ENCODE peak calls at places on chromosomes 3 and 15, in eight cellular contexts. A, N, D, E, B, K, O and T are unnamed samples.

GRCh38 chr15:69665641-69666091 is 213.0 kb downstream of the RPLP1 start:
- DNase-seq in O (no peak), N (peak), D (no peak), B (no peak), K (no peak), A (no peak), E (no peak), T (no peak)

GRCh38 chr15:99480223-99480810 is 85.5 kb upstream of the MEF2A start:
- DNase-seq in D (no peak), O (no peak), B (no peak), N (no peak), K (no peak), A (no peak), E (no peak), T (no peak)

GRCh38 chr3:67723863-67724262 is 69.5 kb upstream of the SUCLG2 start:
- DNase-seq in N (no peak), D (no peak), K (no peak), O (no peak), B (no peak), A (no peak), E (no peak), T (no peak)

GRCh38 chr3:21734746-21735145 is 16.3 kb downstream of the ZNF385D start:
- DNase-seq in N (no peak), A (no peak), K (no peak), B (no peak), O (no peak), E (no peak), D (no peak), T (no peak)

GRCh38 chr15:61228025-61228901 is 839 bp downstream of the RORA start:
- DNase-seq in O (peak), B (no peak), K (peak), E (no peak), D (no peak), N (peak), A (no peak), T (no peak)

GRCh38 chr3:180420016-180420415 is 181.9 kb upstream of the TTC14 start:
- DNase-seq in O (peak), A (no peak), D (no peak), K (peak), B (no peak), E (no peak), N (no peak), T (no peak)

GRCh38 chr3:185677146-185677829 is 91.2 kb downstream of the SENP2 start:
- DNase-seq in B (peak), E (peak), K (peak), N (peak), A (peak), O (peak), D (no peak), T (peak)

GRCh38 chr3:194884649-194885315 is 199.1 kb downstream of the FAM43A start:
- DNase-seq in N (peak), O (peak), E (no peak), B (no peak), A (no peak), K (no peak), D (no peak), T (no peak)

GRCh38 chr3:139772539-139773500 is 95.0 kb upstream of the NMNAT3 start:
- DNase-seq in D (no peak), A (no peak), O (peak), N (peak), B (no peak), E (no peak), K (peak), T (no peak)

GRCh38 chr3:151460240-151460639 is 621 bp downstream of the IGSF10 start:
- DNase-seq in B (no peak), N (peak), A (no peak), K (peak), E (no peak), O (no peak), D (no peak), T (no peak)

GRCh38 chr15:73265536-73266153 is 103.1 kb downstream of the HCN4 start:
- DNase-seq in N (peak), K (peak), O (peak), A (peak), D (peak), B (peak), E (peak), T (peak)

GRCh38 chr3:15205934-15206661 is at the start of gene CAPN7:
- DNase-seq in O (peak), B (peak), D (peak), E (peak), N (peak), A (peak), K (peak), T (peak)

GRCh38 chr15:90063733-90064247 is 38.5 kb downstream of the IDH2 start:
- DNase-seq in N (no peak), B (no peak), A (no peak), D (no peak), O (no peak), E (no peak), K (no peak), T (no peak)

GRCh38 chr3:73029321-73029796 is 32.1 kb upstream of the EBLN2 start:
- DNase-seq in B (peak), D (no peak), N (peak), A (no peak), E (no peak), K (peak), O (peak), T (peak)

GRCh38 chr3:151974067-151974466 is 100.6 kb downstream of the SUCNR1 start:
- DNase-seq in D (no peak), B (no peak), O (peak), N (peak), K (peak), E (no peak), A (no peak), T (no peak)

GRCh38 chr15:49990835-49991540 is 128.0 kb downstream of the ATP8B4 start:
- DNase-seq in D (no peak), K (no peak), E (no peak), A (no peak), N (peak), O (no peak), B (no peak), T (no peak)